ENCODE peak calls at places on chromosomes 6 and 20, in four cellular contexts. J is NCI-H510A; Z is posterior vena cava; K is effector CD4-positive, alpha-beta T cell. P is an unnamed sample.

GRCh38 chr6:62716719-62717118 is 430.7 kb upstream of the KHDRBS2 start:
- DNase-seq in J (no peak), Z (no peak), K (no peak), P (no peak)

GRCh38 chr20:52004720-52005119 is 186.9 kb downstream of the ZFP64 start:
- DNase-seq in J (no peak), Z (no peak), K (no peak), P (no peak)

GRCh38 chr6:149125309-149125708 is 192.2 kb upstream of the TAB2 start:
- DNase-seq in J (no peak), Z (no peak), K (no peak), P (no peak)

GRCh38 chr6:56652994-56653393 is 10.3 kb upstream of the DST start:
- DNase-seq in J (no peak), Z (no peak), K (no peak), P (peak)

GRCh38 chr6:106089981-106090380 is 3.8 kb downstream of the PRDM1 start:
- DNase-seq in J (no peak), Z (no peak), K (no peak), P (no peak)

GRCh38 chr20:63048516-63049190 is 41.9 kb upstream of the BHLHE23 start:
- DNase-seq in J (no peak), Z (no peak), K (no peak), P (no peak)

GRCh38 chr20:63276956-63277355 is 4.3 kb downstream of the ARFGAP1 start:
- DNase-seq in J (no peak), Z (no peak), K (no peak), P (no peak)

GRCh38 chr6:23003671-23004598 is 434.6 kb downstream of the HDGFL1 start:
- DNase-seq in J (no peak), Z (no peak), K (no peak), P (no peak)

GRCh38 chr6:157317129-157317814 is 6.0 kb downstream of the TMEM242 start:
- DNase-seq in J (no peak), Z (no peak), K (no peak), P (no peak)

GRCh38 chr20:62887147-62887859 is 25.7 kb upstream of the TCFL5 start:
- DNase-seq in J (peak), Z (no peak), K (no peak), P (peak)

GRCh38 chr6:73713426-73714147 is 17.6 kb downstream of the CD109 start:
- DNase-seq in J (no peak), Z (no peak), K (no peak), P (no peak)

GRCh38 chr6:85679445-85680123 is 36.9 kb upstream of the SYNCRIP start:
- DNase-seq in J (no peak), Z (no peak), K (no peak), P (no peak)

GRCh38 chr6:169110934-169111602 is 142.6 kb downstream of the THBS2 start:
- DNase-seq in J (no peak), Z (no peak), K (no peak), P (no peak)

GRCh38 chr6:1336246-1336843 is 24.4 kb downstream of the FOXQ1 start:
- DNase-seq in J (no peak), Z (no peak), K (no peak), P (no peak)

GRCh38 chr6:118586741-118587485 is 38.8 kb downstream of the PLN start:
- DNase-seq in J (no peak), Z (no peak), K (no peak), P (no peak)

GRCh38 chr6:118903691-118904090 is 9.7 kb downstream of the ASF1A start:
- DNase-seq in J (no peak), Z (no peak), K (no peak), P (no peak)

GRCh38 chr20:10877345-10877744 is 203.5 kb upstream of the JAG1 start:
- DNase-seq in J (no peak), Z (peak), K (no peak), P (no peak)

GRCh38 chr6:49787176-49787575 is at the start of gene PGK2:
- DNase-seq in J (no peak), Z (no peak), K (no peak), P (no peak)

GRCh38 chr6:17865243-17865642 is 122.2 kb downstream of the KIF13A start:
- DNase-seq in J (no peak), Z (no peak), K (no peak), P (no peak)

GRCh38 chr20:43458422-43458924 is 777 bp downstream of the SRSF6 start:
- DNase-seq in J (no peak), Z (no peak), K (no peak), P (no peak)

GRCh38 chr20:50655325-50655880 is 35.9 kb downstream of the RIPOR3 start:
- DNase-seq in J (no peak), Z (peak), K (no peak), P (no peak)

GRCh38 chr20:63191400-63191799 is 24.5 kb downstream of the YTHDF1 start:
- DNase-seq in J (peak), Z (no peak), K (no peak), P (peak)

GRCh38 chr6:70221025-70221714 is 81.7 kb downstream of the COL9A1 start:
- DNase-seq in J (no peak), Z (no peak), K (no peak), P (no peak)

GRCh38 chr20:58155148-58155925 is 73.1 kb downstream of the ANKRD60 start:
- DNase-seq in J (no peak), Z (peak), K (no peak), P (no peak)

GRCh38 chr20:59743767-59744485 is 139.6 kb downstream of the PHACTR3 start:
- DNase-seq in J (no peak), Z (peak), K (no peak), P (no peak)

P was measured in DMS79.